ENCODE peak calls at places on chromosomes 5 and 9, in eight cellular contexts. U is GM23248, Y is NCI-H460, X is heart left ventricle, N is foreskin fibroblast, R is T follicular helper cell, W is mucosa of gallbladder, T is heart right ventricle. J is an unnamed sample.

GRCh38 chr5:148166550-148167283 is 1.6 kb upstream of the SPINK14 start:
- DNase-seq in U (no peak), T (no peak), Y (no peak), N (no peak), W (no peak), R (no peak), X (no peak), J (no peak)

GRCh38 chr5:106510321-106510720 is 1160.4 kb downstream of the EFNA5 start:
- DNase-seq in W (no peak), T (no peak), X (no peak), Y (no peak), U (no peak), N (peak; percentile 4), R (no peak), J (no peak)

GRCh38 chr5:74641778-74642542 is 1.4 kb upstream of the ENC1 start:
- DNase-seq in Y (peak; percentile 80), T (no peak), R (no peak), W (peak; percentile 57), X (no peak), N (peak; percentile 91), U (peak; percentile 91), J (peak; percentile 56)

GRCh38 chr5:93192683-93193082 is 388.3 kb downstream of the NR2F1-AS1 start:
- DNase-seq in Y (no peak), N (no peak), W (no peak), R (no peak), U (no peak), X (no peak), T (no peak), J (no peak)

GRCh38 chr9:3980771-3981170 is 319.1 kb downstream of the GLIS3 start:
- DNase-seq in Y (no peak), R (no peak), N (peak; percentile 71), X (no peak), W (peak; percentile 29), T (no peak), U (peak; percentile 72), J (peak; percentile 86)

GRCh38 chr9:137311971-137312851 is 10.1 kb upstream of the NRARP start:
- DNase-seq in U (no peak), N (no peak), Y (no peak), R (no peak), T (no peak), W (no peak), X (no peak), J (no peak)

GRCh38 chr9:100222674-100223073 is 123.6 kb downstream of the INVS start:
- DNase-seq in U (peak; percentile 68), R (no peak), N (peak; percentile 57), X (no peak), W (no peak), Y (peak; percentile 47), T (no peak), J (peak; percentile 11)

GRCh38 chr5:180323929-180324632 is 29.1 kb downstream of the GFPT2 start:
- DNase-seq in W (no peak), Y (no peak), X (peak; percentile 4), U (no peak), R (no peak), N (no peak), T (no peak), J (no peak)

GRCh38 chr9:137390553-137391410 is 32.2 kb downstream of the EXD3 start:
- DNase-seq in T (no peak), Y (no peak), U (no peak), X (no peak), R (no peak), N (peak; percentile 56), W (no peak), J (no peak)

GRCh38 chr5:64180661-64181343 is 15.2 kb downstream of the RNF180 start:
- DNase-seq in W (no peak), N (no peak), R (no peak), Y (no peak), X (no peak), T (no peak), U (peak; percentile 3), J (no peak)

GRCh38 chr5:8993031-8993430 is 552.8 kb downstream of the SEMA5A start:
- DNase-seq in R (no peak), X (no peak), T (no peak), N (no peak), Y (peak; percentile 6), U (peak; percentile 37), W (no peak), J (no peak)

GRCh38 chr9:88534456-88535225 is at the start of gene NXNL2:
- DNase-seq in U (peak; percentile 90), W (peak; percentile 87), R (peak; percentile 40), Y (peak; percentile 74), N (peak; percentile 94), T (peak; percentile 79), X (peak; percentile 63), J (no peak)

GRCh38 chr5:174281855-174282254 is 236.3 kb downstream of the NSG2 start:
- DNase-seq in W (no peak), N (no peak), R (no peak), T (no peak), Y (no peak), X (no peak), U (no peak), J (no peak)

GRCh38 chr9:77876091-77876490 is 155.5 kb downstream of the GNAQ start:
- DNase-seq in N (peak; percentile 36), T (peak; percentile 25), R (no peak), W (no peak), X (peak; percentile 35), Y (no peak), U (peak; percentile 32), J (no peak)

GRCh38 chr5:35012365-35012764 is 35.4 kb downstream of the AGXT2 start:
- DNase-seq in Y (no peak), U (no peak), X (no peak), N (no peak), T (no peak), R (no peak), W (no peak), J (no peak)

GRCh38 chr5:50967388-50968039 is 301.1 kb downstream of the PARP8 start:
- DNase-seq in W (no peak), X (peak; percentile 37), R (no peak), Y (no peak), N (peak; percentile 48), T (no peak), U (peak; percentile 23), J (no peak)

GRCh38 chr5:133718457-133718856 is 106.1 kb upstream of the FSTL4 start:
- DNase-seq in T (no peak), R (no peak), U (no peak), X (no peak), Y (no peak), W (no peak), N (no peak), J (no peak)

GRCh38 chr5:39440964-39441363 is 16.2 kb upstream of the DAB2 start:
- DNase-seq in Y (no peak), U (peak; percentile 64), T (no peak), W (no peak), X (no peak), N (peak; percentile 32), R (no peak), J (no peak)

GRCh38 chr5:103256178-103256577 is 2.4 kb upstream of the MACIR start:
- DNase-seq in R (no peak), N (no peak), X (no peak), U (no peak), W (no peak), Y (no peak), T (no peak), J (no peak)

GRCh38 chr5:95644351-95645042 is 2.1 kb upstream of the RFESD start:
- DNase-seq in N (peak; percentile 79), X (peak; percentile 31), W (peak; percentile 49), R (no peak), T (no peak), U (peak; percentile 74), Y (peak; percentile 70), J (peak; percentile 11)

GRCh38 chr9:134575817-134576176 is 65.8 kb upstream of the COL5A1 start:
- DNase-seq in U (no peak), W (peak; percentile 6), X (no peak), R (no peak), Y (no peak), N (no peak), T (no peak), J (no peak)

GRCh38 chr5:151413800-151414199 is 33.6 kb upstream of the SLC36A1 start:
- DNase-seq in N (no peak), T (no peak), Y (no peak), U (no peak), W (no peak), X (no peak), R (no peak), J (no peak)

GRCh38 chr5:86880344-86880743 is 262.6 kb downstream of the COX7C start:
- DNase-seq in U (no peak), T (no peak), N (no peak), Y (no peak), R (no peak), X (no peak), W (no peak), J (no peak)

GRCh38 chr5:135850671-135851070 is 16.2 kb downstream of the SLC25A48 start:
- DNase-seq in X (no peak), Y (no peak), W (no peak), R (no peak), U (no peak), T (no peak), N (no peak), J (no peak)

GRCh38 chr9:14373726-14374125 is 59.8 kb upstream of the NFIB start:
- DNase-seq in X (no peak), N (peak; percentile 37), W (no peak), U (no peak), R (no peak), Y (no peak), T (no peak), J (no peak)

GRCh38 chr9:116860509-116861120 is 173.5 kb downstream of the TRIM32 start:
- DNase-seq in W (peak; percentile 58), X (peak; percentile 37), Y (peak; percentile 69), N (peak; percentile 55), U (peak; percentile 79), R (no peak), T (peak; percentile 33), J (peak; percentile 1)

GRCh38 chr5:9801908-9802307 is 171.8 kb upstream of the TAS2R1 start:
- DNase-seq in N (no peak), Y (no peak), X (no peak), U (no peak), W (no peak), T (no peak), R (no peak), J (no peak)

GRCh38 chr9:109014267-109015025 is 1.1 kb upstream of the CTNNAL1 start:
- DNase-seq in X (no peak), R (no peak), U (peak; percentile 73), N (peak; percentile 66), Y (no peak), T (no peak), W (peak; percentile 18), J (no peak)

GRCh38 chr5:64190562-64191306 is 25.1 kb downstream of the RNF180 start:
- DNase-seq in R (no peak), W (no peak), N (no peak), T (no peak), Y (no peak), U (no peak), X (no peak), J (no peak)

GRCh38 chr9:91223000-91223399 is 138.7 kb downstream of the AUH start:
- DNase-seq in U (no peak), R (no peak), Y (no peak), X (no peak), T (no peak), W (no peak), N (no peak), J (no peak)

GRCh38 chr5:177113566-177114424 is 19.8 kb upstream of the NSD1 start:
- DNase-seq in W (peak; percentile 84), N (peak; percentile 86), R (peak; percentile 68), X (peak; percentile 63), Y (peak; percentile 72), U (peak; percentile 76), T (peak; percentile 79), J (peak; percentile 45)

GRCh38 chr5:160792732-160793454 is 59.1 kb downstream of the ATP10B start:
- DNase-seq in T (no peak), N (no peak), R (no peak), Y (no peak), W (no peak), U (no peak), X (no peak), J (no peak)

GRCh38 chr5:145988993-145989392 is 52.6 kb downstream of the SH3RF2 start:
- DNase-seq in Y (no peak), U (no peak), X (no peak), W (no peak), R (no peak), N (no peak), T (no peak), J (no peak)

J was measured in NCI-H446 treated with DMSO at 0.1 percent for 48 hours.